ENCODE peak calls at places on chromosomes 12 and 14, in six cellular contexts. X is breast epithelium, J is nephron progenitor cell, I is brain microvascular endothelial cell, Y is AG09309, D is GM10248. K is an unnamed sample.

GRCh38 chr12:12696562-12697383 is 790 bp upstream of the GPR19 start:
- DNase-seq in X (peak), J (peak), I (peak), Y (peak), D (peak), K (peak)

GRCh38 chr12:68356060-68356748 is 24.0 kb upstream of the MDM1 start:
- DNase-seq in X (no peak), J (no peak), I (no peak), Y (no peak), D (no peak), K (no peak)

GRCh38 chr12:115518-115917 is 49.0 kb downstream of the IQSEC3 start:
- DNase-seq in X (no peak), J (no peak), I (no peak), Y (no peak), D (no peak), K (no peak)

GRCh38 chr12:117874842-117875434 is 93.9 kb downstream of the KSR2 start:
- DNase-seq in X (peak), J (peak), I (peak), Y (no peak), D (peak), K (peak)

GRCh38 chr14:56487090-56487667 is 92.4 kb upstream of the TMEM260 start:
- DNase-seq in X (no peak), J (no peak), I (no peak), Y (no peak), D (no peak), K (no peak)

GRCh38 chr14:77965919-77966435 is 166.1 kb downstream of the ADCK1 start:
- DNase-seq in X (no peak), J (peak), I (peak), Y (no peak), D (peak), K (peak)

GRCh38 chr14:61280526-61281185 is 482 bp downstream of the TMEM30B start:
- DNase-seq in X (peak), J (peak), I (peak), Y (no peak), D (peak), K (peak)

GRCh38 chr12:108193922-108194321 is 64.8 kb downstream of the WSCD2 start:
- DNase-seq in X (no peak), J (peak), I (peak), Y (no peak), D (peak), K (peak)

GRCh38 chr12:124055066-124055465 is 82.1 kb downstream of the ZNF664 start:
- DNase-seq in X (no peak), J (no peak), I (no peak), Y (no peak), D (no peak), K (no peak)

GRCh38 chr12:43758247-43758727 is 303 bp downstream of the PUS7L start:
- DNase-seq in X (peak), J (no peak), I (peak), Y (no peak), D (no peak), K (no peak)

GRCh38 chr12:54082402-54082892 is 28.8 kb downstream of the HOXC4 start:
- DNase-seq in X (no peak), J (peak), I (no peak), Y (no peak), D (no peak), K (no peak)

GRCh38 chr12:81596558-81596957 is 162.6 kb downstream of the PPFIA2 start:
- DNase-seq in X (no peak), J (no peak), I (no peak), Y (no peak), D (no peak), K (no peak)

GRCh38 chr12:11202811-11203210 is 16.1 kb upstream of the TAS2R42 start:
- DNase-seq in X (no peak), J (no peak), I (no peak), Y (no peak), D (no peak), K (no peak)

GRCh38 chr14:76765461-76765931 is 4.2 kb downstream of the VASH1 start:
- DNase-seq in X (peak), J (no peak), I (no peak), Y (no peak), D (no peak), K (no peak)

GRCh38 chr14:91533623-91534022 is 23.5 kb upstream of the PPP4R3A start:
- DNase-seq in X (no peak), J (no peak), I (no peak), Y (no peak), D (no peak), K (no peak)

GRCh38 chr12:80714055-80714454 is 2.7 kb upstream of the MYF5 start:
- DNase-seq in X (no peak), J (peak), I (no peak), Y (no peak), D (no peak), K (no peak)

GRCh38 chr12:122182887-122183587 is at the start of gene LRRC43:
- DNase-seq in X (no peak), J (peak), I (no peak), Y (no peak), D (peak), K (peak)

GRCh38 chr14:102363182-102363952 is 626 bp downstream of the TECPR2 start:
- DNase-seq in X (peak), J (no peak), I (peak), Y (no peak), D (peak), K (peak)

GRCh38 chr12:99911967-99912366 is 72.8 kb downstream of the ANKS1B start:
- DNase-seq in X (no peak), J (no peak), I (no peak), Y (peak), D (peak), K (no peak)

GRCh38 chr14:65704850-65705249 is 292.3 kb downstream of the FUT8 start:
- DNase-seq in X (no peak), J (no peak), I (peak), Y (no peak), D (no peak), K (no peak)

GRCh38 chr12:117059156-117059555 is 40.1 kb downstream of the TESC start:
- DNase-seq in X (no peak), J (no peak), I (no peak), Y (no peak), D (no peak), K (no peak)

GRCh38 chr14:80681651-80682050 is 259.9 kb downstream of the CEP128 start:
- DNase-seq in X (no peak), J (no peak), I (no peak), Y (no peak), D (no peak), K (no peak)

GRCh38 chr12:98724384-98725155 is 79.5 kb downstream of the APAF1 start:
- DNase-seq in X (no peak), J (no peak), I (no peak), Y (no peak), D (no peak), K (no peak)

GRCh38 chr14:72646861-72647528 is 246.9 kb downstream of the DPF3 start:
- DNase-seq in X (no peak), J (no peak), I (no peak), Y (no peak), D (no peak), K (no peak)

GRCh38 chr12:7019043-7019569 is 830 bp upstream of the LPCAT3 start:
- DNase-seq in X (no peak), J (no peak), I (no peak), Y (no peak), D (no peak), K (no peak)

GRCh38 chr12:94262228-94263010 is 114.0 kb downstream of the PLXNC1 start:
- DNase-seq in X (peak), J (no peak), I (peak), Y (peak), D (peak), K (peak)

GRCh38 chr12:3967556-3968160 is 94.5 kb upstream of the PARP11 start:
- DNase-seq in X (no peak), J (no peak), I (no peak), Y (no peak), D (no peak), K (no peak)

GRCh38 chr12:3961573-3961972 is 88.4 kb upstream of the PARP11 start:
- DNase-seq in X (peak), J (no peak), I (no peak), Y (no peak), D (no peak), K (no peak)

GRCh38 chr12:3962661-3963483 is 89.7 kb upstream of the PARP11 start:
- DNase-seq in X (no peak), J (no peak), I (no peak), Y (no peak), D (no peak), K (no peak)

GRCh38 chr12:3965096-3965495 is 91.9 kb upstream of the PARP11 start:
- DNase-seq in X (no peak), J (no peak), I (no peak), Y (no peak), D (no peak), K (no peak)

DNA sequence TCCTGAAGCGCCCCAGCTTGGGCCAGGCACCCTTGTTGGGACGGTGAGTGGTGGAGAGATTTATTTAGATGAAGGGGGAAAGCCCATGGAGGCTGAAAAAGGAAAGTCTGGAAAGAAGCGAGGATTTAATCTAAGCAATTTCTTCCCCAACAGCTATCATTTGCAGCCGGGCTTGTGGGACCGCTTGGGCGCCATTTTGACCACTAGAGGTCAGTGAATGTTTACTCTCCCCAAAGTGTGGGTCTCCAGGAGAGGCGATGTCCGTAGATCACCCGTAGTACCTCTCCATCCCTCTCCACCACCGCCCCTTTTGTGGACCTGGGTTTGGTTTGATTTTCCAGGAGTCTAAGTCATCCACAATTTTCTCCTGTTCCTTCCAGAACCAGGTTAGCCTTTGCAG is 91.2 kb upstream of the PARP11 start:
- DNase-seq in X (no peak), J (peak), I (no peak), Y (no peak), D (peak), K (peak)
- TF ChIP-seq CTCF in X (no peak), J (peak), I (peak), Y (peak), D (peak), K (peak)

GRCh38 chr14:89013698-89014569 is 189.5 kb downstream of the TTC8 start:
- DNase-seq in X (no peak), J (no peak), I (no peak), Y (no peak), D (no peak), K (no peak)

GRCh38 chr14:89012272-89013097 is 188.0 kb downstream of the TTC8 start:
- DNase-seq in X (no peak), J (no peak), I (no peak), Y (no peak), D (no peak), K (no peak)

GRCh38 chr14:89011727-89012271 is 187.3 kb downstream of the TTC8 start:
- DNase-seq in X (no peak), J (no peak), I (no peak), Y (no peak), D (no peak), K (no peak)

GRCh38 chr14:89014570-89014847 is 190.1 kb downstream of the TTC8 start:
- DNase-seq in X (no peak), J (no peak), I (no peak), Y (no peak), D (no peak), K (no peak)

DNA sequence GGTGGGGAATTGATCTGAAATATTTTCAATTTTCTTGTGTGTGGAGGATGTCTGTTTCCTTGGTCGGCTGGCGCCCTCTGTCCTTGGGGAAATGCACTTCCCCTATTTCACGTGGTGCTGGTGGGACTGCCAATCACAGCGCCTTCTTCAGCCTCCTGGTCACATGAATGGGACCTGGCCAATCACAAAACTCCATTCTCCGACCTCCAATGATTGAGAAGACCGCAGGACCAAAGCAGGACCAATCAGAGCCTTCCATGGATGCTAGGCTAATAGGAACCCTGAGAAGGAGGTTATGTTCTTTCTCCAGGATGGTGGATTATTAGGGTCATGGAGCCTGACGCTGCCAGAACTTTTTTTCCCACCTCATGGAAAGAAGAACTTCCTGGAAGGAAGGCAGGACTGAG is 188.7 kb downstream of the TTC8 start:
- DNase-seq in X (no peak), J (no peak), I (peak), Y (no peak), D (no peak), K (no peak)
- TF ChIP-seq CTCF in X (no peak), J (no peak), I (peak), Y (peak), D (no peak), K (peak)

DNA sequence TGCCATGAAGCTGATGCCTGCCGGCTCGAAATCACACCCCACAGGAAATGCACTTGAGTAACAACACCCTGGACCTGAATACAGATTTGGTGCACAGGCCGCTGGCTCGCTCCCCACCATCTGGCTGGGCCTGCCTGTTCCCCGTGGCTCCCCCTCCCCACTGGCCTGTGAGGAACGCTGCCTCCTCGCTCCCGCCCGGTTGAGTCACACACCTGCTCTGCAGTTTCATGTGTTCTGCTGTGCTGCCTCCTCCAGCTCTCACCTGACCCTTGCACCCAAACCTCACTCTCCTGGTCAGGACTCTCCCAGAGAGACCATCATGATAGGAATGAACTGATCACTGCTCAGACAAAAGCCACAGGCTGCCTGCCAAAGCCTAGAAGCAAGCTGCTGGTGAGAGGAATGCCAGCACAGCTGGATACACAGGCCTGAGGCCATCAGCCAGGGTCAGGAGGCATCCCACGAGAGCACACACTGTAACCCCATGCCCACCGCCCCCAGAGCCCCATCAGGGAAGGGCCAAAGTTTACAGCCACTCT is 3.8 kb upstream of the SIVA1 start:
- DNase-seq in X (no peak), J (no peak), I (no peak), Y (peak), D (no peak), K (no peak)
- TF ChIP-seq CTCF in X (no peak), J (no peak), I (no peak), Y (no peak), D (no peak), K (no peak)

DNA sequence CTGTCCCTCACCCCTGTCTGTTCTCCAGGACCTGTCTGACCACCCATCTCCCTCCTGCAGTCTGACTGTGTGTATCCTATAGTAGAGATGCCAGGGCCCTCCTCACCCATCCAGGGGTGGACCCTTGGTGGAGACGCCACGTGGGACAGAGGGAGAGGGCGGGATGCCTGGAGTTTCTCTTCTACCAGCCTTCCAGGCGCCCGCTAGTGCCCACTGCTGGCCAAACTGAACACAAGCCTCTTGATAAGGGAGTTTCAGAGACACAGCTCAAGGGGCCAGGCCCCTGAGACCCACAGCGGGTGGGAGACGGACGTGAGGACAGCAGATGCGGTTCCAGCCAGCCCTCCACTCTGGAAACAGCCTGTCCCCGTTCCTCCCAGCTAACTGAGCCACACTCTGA is 147.3 kb downstream of the RBM19 start:
- DNase-seq in X (no peak), J (peak), I (no peak), Y (no peak), D (no peak), K (no peak)
- TF ChIP-seq CTCF in X (no peak), J (peak), I (peak), Y (peak), D (no peak), K (peak)

GRCh38 chr14:50734950-50735697 is 67.0 kb upstream of the SAV1 start:
- DNase-seq in X (no peak), J (no peak), I (no peak), Y (no peak), D (no peak), K (no peak)
- TF ChIP-seq CTCF in X (no peak), J (no peak), I (no peak), Y (peak), D (no peak), K (no peak)

DNA sequence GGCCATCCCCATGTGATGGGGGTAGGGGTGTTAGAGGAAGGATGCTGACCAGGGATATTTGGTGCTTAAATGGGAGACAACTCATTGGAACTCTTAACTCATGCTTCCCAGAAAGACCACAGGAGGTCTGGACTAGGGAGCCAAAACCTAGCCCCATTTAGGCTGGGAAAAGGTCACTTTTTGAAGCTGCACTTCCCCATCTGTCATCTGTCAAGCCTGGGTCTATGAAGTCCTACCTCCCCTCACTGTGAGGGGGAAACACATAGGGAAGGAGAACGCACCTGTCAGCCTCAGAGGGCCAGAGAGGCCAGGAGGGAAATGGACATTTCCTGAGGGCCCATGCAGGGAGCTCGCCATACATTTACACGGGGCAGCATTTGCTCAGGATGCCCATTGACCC is 321.0 kb downstream of the BCL11B start:
- DNase-seq in X (no peak), J (no peak), I (no peak), Y (no peak), D (no peak), K (no peak)
- TF ChIP-seq CTCF in X (no peak), J (no peak), I (no peak), Y (no peak), D (no peak), K (no peak)

GRCh38 chr14:93160353-93160801 is 24.3 kb downstream of the MOAP1 start:
- DNase-seq in X (no peak), J (no peak), I (peak), Y (no peak), D (no peak), K (peak)
- TF ChIP-seq CTCF in X (no peak), J (no peak), I (peak), Y (peak), D (peak), K (peak)

DNA sequence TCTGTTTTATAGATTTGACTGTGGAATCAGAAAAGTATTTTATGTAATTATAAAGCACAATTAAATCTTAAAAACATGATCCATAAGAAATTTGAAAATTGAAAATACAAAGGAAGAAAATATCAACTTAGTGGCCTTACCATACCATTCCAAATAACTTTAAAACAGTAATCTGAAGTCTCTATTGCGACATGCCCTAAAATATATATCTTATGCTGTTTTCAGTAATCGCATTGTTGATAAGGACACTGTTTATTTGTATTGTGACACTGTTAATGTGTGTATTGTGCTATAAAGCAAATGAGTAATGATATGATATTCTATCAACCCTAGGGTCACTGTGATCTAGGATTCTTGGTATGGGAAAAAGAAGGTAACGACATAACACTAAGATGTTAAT is 7.0 kb downstream of the KLHL28 start:
- DNase-seq in X (no peak), J (no peak), I (no peak), Y (no peak), D (no peak), K (no peak)
- TF ChIP-seq CTCF in X (no peak), J (no peak), I (no peak), Y (no peak), D (no peak), K (no peak)

GRCh38 chr14:60275932-60276331 is 26.9 kb downstream of the PPM1A start:
- DNase-seq in X (no peak), J (no peak), I (no peak), Y (no peak), D (no peak), K (no peak)

GRCh38 chr14:60277605-60278190 is 28.7 kb downstream of the PPM1A start:
- DNase-seq in X (no peak), J (no peak), I (no peak), Y (no peak), D (no peak), K (no peak)

GRCh38 chr14:60272177-60272576 is 23.2 kb downstream of the PPM1A start:
- DNase-seq in X (no peak), J (no peak), I (no peak), Y (no peak), D (no peak), K (no peak)

GRCh38 chr14:60276347-60276746 is 27.3 kb downstream of the PPM1A start:
- DNase-seq in X (no peak), J (no peak), I (no peak), Y (no peak), D (no peak), K (no peak)

DNA sequence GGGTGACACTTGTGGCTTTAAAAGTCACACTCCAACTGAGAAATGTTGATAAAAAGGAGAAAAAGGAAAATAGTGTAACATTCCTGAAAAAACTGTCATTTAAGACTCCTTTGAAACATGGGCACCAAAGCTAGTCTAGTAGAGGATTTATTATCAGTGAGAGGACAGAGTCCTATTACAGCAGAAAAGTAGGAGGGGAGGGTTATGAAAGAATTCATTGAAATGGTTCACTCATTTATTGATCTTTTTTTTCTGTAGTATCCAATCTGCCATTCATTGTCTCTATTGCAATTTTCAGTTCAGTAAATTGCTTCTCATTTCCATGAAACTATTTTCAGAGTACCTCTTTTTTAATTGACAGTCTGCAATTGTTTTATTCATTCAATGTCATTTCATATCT is 25.4 kb downstream of the PPM1A start:
- DNase-seq in X (no peak), J (no peak), I (no peak), Y (no peak), D (no peak), K (no peak)
- TF ChIP-seq CTCF in X (no peak), J (no peak), I (no peak), Y (no peak), D (no peak), K (no peak)